ENCODE peak calls at places on chromosomes 16 and 17, in five cellular contexts. J is tibial artery, Z is heart left ventricle, G is cardiac muscle cell, B is PC-9. Q is an unnamed sample.
A peak's percentile ranks its signal among the peaks of the same experiment; 100 is the strongest.

GRCh38 chr16:17108596-17108995 is 362.2 kb downstream of the XYLT1 start:
- DNase-seq in Z (no peak), G (no peak), J (no peak), B (no peak), Q (no peak)

GRCh38 chr17:43880420-43880991 is 26.8 kb downstream of the MPP2 start:
- DNase-seq in B (peak; percentile 59), G (peak; percentile 13), J (no peak), Z (no peak), Q (peak; percentile 70)

GRCh38 chr16:79283578-79283977 is 317.0 kb downstream of the MAF start:
- DNase-seq in Z (no peak), G (no peak), B (no peak), J (no peak), Q (no peak)

GRCh38 chr16:48367443-48368049 is 17.7 kb downstream of the SIAH1 start:
- DNase-seq in B (no peak), J (no peak), G (no peak), Z (no peak), Q (no peak)

GRCh38 chr17:28317965-28318758 is 838 bp upstream of the TMEM97 start:
- DNase-seq in J (no peak), Z (no peak), G (peak; percentile 10), B (no peak), Q (no peak)

GRCh38 chr17:80177986-80178590 is 8.3 kb downstream of the CARD14 start:
- DNase-seq in G (no peak), B (no peak), J (no peak), Z (no peak), Q (no peak)

GRCh38 chr16:1102921-1103648 is 7.0 kb upstream of the C1QTNF8 start:
- DNase-seq in J (no peak), G (peak; percentile 44), B (peak; percentile 79), Z (no peak), Q (peak; percentile 88)

GRCh38 chr17:57480438-57481196 is 224.3 kb downstream of the MSI2 start:
- DNase-seq in B (peak; percentile 7), Z (no peak), G (peak; percentile 62), J (no peak), Q (no peak)

GRCh38 chr16:67562918-67563707 is 787 bp downstream of the CTCF start:
- DNase-seq in J (peak; percentile 79), B (peak; percentile 53), G (peak; percentile 64), Z (peak; percentile 74), Q (peak; percentile 88)

GRCh38 chr17:10292057-10292931 is 80.5 kb downstream of the MYH13 start:
- DNase-seq in G (peak; percentile 87), Z (peak; percentile 77), B (no peak), J (no peak), Q (peak; percentile 76)

GRCh38 chr17:50908860-50909764 is 43.0 kb upstream of the TOB1 start:
- DNase-seq in B (no peak), G (no peak), Z (peak; percentile 87), J (no peak), Q (peak; percentile 72)

DNA sequence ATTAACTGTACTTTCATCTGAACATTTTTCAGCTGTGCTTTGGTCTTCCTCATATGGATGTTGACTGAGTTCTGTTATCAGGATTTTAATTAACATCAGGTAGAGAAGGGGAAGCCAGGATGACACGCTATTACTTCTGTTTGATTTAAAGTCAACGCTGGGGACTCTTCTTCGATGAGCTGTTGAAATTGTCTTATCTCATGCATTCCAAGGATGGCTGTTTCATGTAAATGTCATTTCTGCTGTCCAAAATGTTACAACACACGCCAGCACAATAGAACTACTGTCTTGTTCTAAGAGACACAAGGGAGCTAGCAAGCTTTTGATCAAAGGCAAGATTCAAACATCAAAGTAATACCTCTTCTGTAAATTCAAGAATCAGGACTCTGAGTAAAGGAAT is 263.2 kb upstream of the CDH5 start:
- DNase-seq in B (no peak), J (no peak), Z (no peak), G (peak; percentile 82), Q (no peak)
- H3K27ac ChIP-seq in B (no peak overlapping the region), J (no peak overlapping the region), Z (no peak overlapping the region), G (no peak overlapping the region), Q (no peak overlapping the region)

GRCh38 chr17:49741692-49742076 is 22.2 kb downstream of the FAM117A start:
- DNase-seq in Z (no peak), J (no peak), G (no peak), B (no peak), Q (no peak)

GRCh38 chr17:49742256-49742655 is 21.7 kb downstream of the FAM117A start:
- DNase-seq in G (peak; percentile 59), J (no peak), Z (no peak), B (no peak), Q (no peak)

GRCh38 chr17:49738456-49739163 is 25.3 kb downstream of the FAM117A start:
- DNase-seq in G (no peak), B (no peak), J (no peak), Z (no peak), Q (peak; percentile 67)

GRCh38 chr17:49741009-49741691 is 22.8 kb downstream of the FAM117A start:
- DNase-seq in G (peak; percentile 36), J (no peak), Z (no peak), B (no peak), Q (no peak)

GRCh38 chr17:49739662-49740271 is 24.2 kb downstream of the FAM117A start:
- DNase-seq in J (peak; percentile 81), B (peak; percentile 4), G (peak; percentile 84), Z (peak; percentile 86), Q (peak; percentile 93)
- H3K4me1 ChIP-seq in J (peaks cover 54% of the 10 kb centered on the region), B (peaks cover 10% of the 10 kb centered on the region), G (peaks cover 53% of the 10 kb centered on the region), Z (peaks cover 70% of the 10 kb centered on the region), Q (peaks cover 24% of the 10 kb centered on the region)

GRCh38 chr17:68501074-68501473 is 11.2 kb upstream of the PRKAR1A start:
- DNase-seq in B (no peak), J (no peak), Z (no peak), G (no peak), Q (no peak)

GRCh38 chr17:68497885-68498319 is 14.3 kb upstream of the PRKAR1A start:
- DNase-seq in B (no peak), G (no peak), Z (no peak), J (no peak), Q (no peak)

GRCh38 chr17:68499587-68499986 is 12.6 kb upstream of the PRKAR1A start:
- DNase-seq in B (no peak), G (no peak), Z (no peak), J (no peak), Q (no peak)

GRCh38 chr17:68495081-68495480 is 17.1 kb upstream of the PRKAR1A start:
- DNase-seq in B (no peak), J (no peak), G (no peak), Z (no peak), Q (no peak)

DNA sequence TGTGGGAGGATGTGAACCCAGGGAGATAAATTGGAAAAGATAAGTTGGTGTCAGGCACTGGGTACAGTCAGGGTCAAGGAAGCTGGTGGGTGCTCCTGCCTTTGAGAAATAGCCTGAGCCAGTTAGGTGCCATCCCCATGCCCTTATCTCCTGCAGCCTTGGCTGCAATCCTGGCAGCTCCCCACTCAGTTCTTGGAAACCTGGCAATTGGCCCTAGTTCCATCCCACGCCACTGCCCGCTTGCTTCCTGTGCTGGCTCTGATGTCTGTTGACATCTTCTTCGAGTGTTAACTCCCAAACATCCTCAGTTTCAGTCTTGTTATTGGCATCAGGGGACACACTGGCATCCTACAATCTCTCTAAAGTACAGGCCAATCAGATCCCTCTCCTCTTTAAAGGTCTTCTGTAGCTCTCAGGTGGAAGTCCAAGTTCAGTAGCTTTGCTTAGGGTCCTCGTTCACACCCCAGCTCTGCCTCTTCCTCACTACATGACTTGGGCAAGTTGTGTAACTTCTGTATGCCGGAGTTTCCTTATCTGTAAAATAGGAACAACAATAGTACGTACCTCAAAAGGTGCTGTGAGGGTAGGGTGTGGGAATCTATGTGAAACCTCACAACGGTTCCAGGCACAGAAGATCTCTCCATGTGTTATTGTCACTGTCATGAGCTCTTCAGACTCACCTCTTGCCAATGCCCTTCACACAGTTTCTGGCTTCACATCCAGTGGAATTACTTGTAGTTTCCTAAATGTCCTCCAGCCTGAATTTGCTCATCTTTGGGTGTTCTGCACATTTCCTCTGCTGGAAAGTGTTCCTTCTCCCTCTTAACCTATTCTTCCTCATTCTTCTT is 13.5 kb upstream of the PRKAR1A start:
- DNase-seq in B (no peak), G (peak; percentile 68), J (no peak), Z (peak; percentile 83), Q (peak; percentile 78)
- H3K27ac ChIP-seq in B (no peak overlapping the region), G (no peak overlapping the region), J (no peak overlapping the region), Z (no peak overlapping the region), Q (peak overlapping the region; percentile 79)

DNA sequence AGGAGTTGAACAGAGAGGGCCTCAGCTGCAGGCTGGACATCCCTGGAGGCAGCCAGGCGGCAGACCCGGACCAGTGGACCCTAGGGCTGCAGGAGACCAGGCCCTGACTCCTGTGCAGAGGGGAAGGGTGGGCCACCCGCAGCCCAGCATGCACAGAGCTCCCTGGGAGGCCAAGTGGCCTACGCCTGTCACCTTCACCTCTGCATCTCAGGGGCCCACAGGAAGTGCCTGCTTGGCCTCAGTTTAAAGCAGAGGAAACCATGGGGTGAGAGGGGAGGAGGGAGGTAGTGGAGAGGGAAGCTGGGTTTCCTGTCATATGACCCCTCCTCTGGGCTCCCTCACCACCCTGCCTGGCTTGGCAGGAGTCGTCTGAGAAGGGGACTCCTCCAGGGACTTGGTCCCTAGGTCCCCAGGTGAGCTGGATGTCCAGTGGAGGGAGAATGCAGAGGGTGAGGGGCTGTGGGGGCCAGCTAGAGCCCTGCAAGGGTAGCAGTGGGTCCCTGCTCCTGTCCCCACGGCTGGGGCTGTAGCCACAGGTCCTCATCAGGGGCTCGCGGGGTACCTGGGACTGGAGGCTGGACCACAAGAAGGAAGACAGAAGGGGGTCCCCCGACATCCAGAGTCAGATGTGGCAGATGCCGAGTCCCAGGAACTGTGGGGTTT is at the start of gene TMC8:
- DNase-seq in G (no peak), J (no peak), Z (peak; percentile 49), B (no peak), Q (no peak)
- H3K4me1 ChIP-seq in G (peaks cover 18% of the 10 kb centered on the region), J (peaks cover 53% of the 10 kb centered on the region), Z (peaks cover 70% of the 10 kb centered on the region), B (peaks cover 19% of the 10 kb centered on the region), Q (peaks cover 4% of the 10 kb centered on the region)

DNA sequence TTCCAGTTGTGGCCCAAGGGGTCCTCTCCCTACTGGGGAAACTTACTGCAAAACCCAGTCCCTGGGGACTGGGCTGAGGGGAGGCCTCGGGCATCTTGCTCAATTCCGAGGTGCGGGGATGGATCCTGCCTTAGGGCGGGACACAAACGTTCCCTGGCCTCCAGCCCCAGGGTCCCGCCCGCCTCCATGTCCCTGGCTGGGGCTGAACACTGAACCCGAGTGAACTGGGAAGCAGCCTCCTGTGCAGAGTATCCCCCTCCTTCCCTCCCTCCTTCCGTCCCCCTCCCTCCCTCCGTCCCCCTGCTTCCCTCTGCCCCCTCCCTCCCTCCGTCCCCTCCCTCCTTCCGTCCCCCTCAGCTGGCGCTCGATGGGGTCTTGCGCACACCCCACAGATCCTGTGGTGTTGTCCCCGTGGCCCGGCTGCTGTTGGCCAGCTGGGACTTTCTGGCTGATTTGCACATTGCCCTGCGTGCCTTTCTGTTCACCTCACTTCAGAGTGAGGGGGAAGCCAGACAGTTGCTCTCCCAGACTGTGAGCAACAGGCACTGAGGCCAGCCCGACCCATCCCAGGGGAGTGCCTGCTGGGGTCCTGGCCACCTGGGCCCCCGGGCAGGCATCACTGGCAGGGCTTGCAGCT is 5.5 kb downstream of the TRAF7 start:
- DNase-seq in G (peak; percentile 54), Z (peak; percentile 82), J (no peak), B (no peak), Q (peak; percentile 76)
- H3K27ac ChIP-seq in G (no peak overlapping the region), Z (peak overlapping the region; percentile 27), J (no peak overlapping the region), B (no peak overlapping the region), Q (peak overlapping the region; percentile 32)

Q was measured in right cardiac atrium.